ENCODE peak calls at places on chromosomes 5 and 9, in five cellular contexts. S is RWPE1; T is activated CD4-positive, alpha-beta T cell treated with anti-CD3 and anti-CD28 coated beads for 24 hours; V is ELF-1; N is amniotic stem cell. M is an unnamed sample.

GRCh38 chr9:71895122-71895521 is 15.9 kb downstream of the ABHD17B start:
- DNase-seq in S (peak), T (no peak), V (no peak), N (no peak), M (no peak)

GRCh38 chr5:7494446-7495132 is 98.7 kb downstream of the ADCY2 start:
- DNase-seq in S (no peak), T (no peak), V (no peak), N (no peak), M (no peak)

GRCh38 chr5:38607396-38607795 is 51.0 kb upstream of the LIFR start:
- DNase-seq in S (no peak), T (no peak), V (peak), N (no peak), M (no peak)

GRCh38 chr9:121267689-121268597 is at the start of gene GSN:
- DNase-seq in S (peak), T (peak), V (peak), N (peak), M (peak)

GRCh38 chr9:91516781-91517180 is 93.1 kb upstream of the NFIL3 start:
- DNase-seq in S (no peak), T (no peak), V (no peak), N (no peak), M (no peak)

GRCh38 chr5:98957307-98957706 is 28.5 kb upstream of the CHD1 start:
- DNase-seq in S (no peak), T (no peak), V (no peak), N (no peak), M (no peak)

GRCh38 chr5:12488161-12488560 is 583.9 kb upstream of the CTNND2 start:
- DNase-seq in S (no peak), T (no peak), V (no peak), N (no peak), M (no peak)

GRCh38 chr5:117336208-117336607 is 761.6 kb upstream of the SEMA6A start:
- DNase-seq in S (no peak), T (no peak), V (no peak), N (no peak), M (no peak)

GRCh38 chr9:13049223-13049622 is 230.3 kb downstream of the MPDZ start:
- DNase-seq in S (no peak), T (no peak), V (no peak), N (no peak), M (no peak)

GRCh38 chr9:117153021-117153420 is 261.8 kb downstream of the ASTN2 start:
- DNase-seq in S (peak), T (no peak), V (no peak), N (no peak), M (no peak)

GRCh38 chr9:87267251-87267679 is 230.4 kb upstream of the DAPK1 start:
- DNase-seq in S (no peak), T (no peak), V (no peak), N (no peak), M (no peak)

GRCh38 chr5:14741721-14742426 is 77.4 kb downstream of the OTULIN start:
- DNase-seq in S (no peak), T (no peak), V (no peak), N (no peak), M (no peak)

GRCh38 chr5:150138551-150139265 is 16.9 kb downstream of the PDGFRB start:
- DNase-seq in S (no peak), T (no peak), V (peak), N (peak), M (peak)

GRCh38 chr5:40486437-40487270 is 193.1 kb upstream of the PTGER4 start:
- DNase-seq in S (no peak), T (peak), V (no peak), N (no peak), M (no peak)

GRCh38 chr5:177372910-177373309 is 11.3 kb upstream of the SLC34A1 start:
- DNase-seq in S (no peak), T (no peak), V (no peak), N (no peak), M (no peak)

GRCh38 chr5:133785182-133785581 is 172.8 kb upstream of the FSTL4 start:
- DNase-seq in S (no peak), T (no peak), V (no peak), N (no peak), M (peak)

GRCh38 chr5:174204914-174205313 is 159.4 kb downstream of the NSG2 start:
- DNase-seq in S (peak), T (no peak), V (peak), N (no peak), M (peak)

GRCh38 chr5:110865400-110866094 is 126.7 kb downstream of the SLC25A46 start:
- DNase-seq in S (peak), T (no peak), V (peak), N (no peak), M (peak)

GRCh38 chr9:130530932-130531331 is 48.4 kb upstream of the FUBP3 start:
- DNase-seq in S (peak), T (no peak), V (no peak), N (no peak), M (no peak)

GRCh38 chr5:155150012-155150411 is 136.5 kb downstream of the KIF4B start:
- DNase-seq in S (no peak), T (no peak), V (no peak), N (no peak), M (no peak)

GRCh38 chr5:100623719-100624118 is 88.5 kb downstream of the FAM174A start:
- DNase-seq in S (peak), T (no peak), V (no peak), N (no peak), M (no peak)

GRCh38 chr5:135319928-135320606 is 79.0 kb downstream of the MACROH2A1 start:
- DNase-seq in S (no peak), T (no peak), V (no peak), N (no peak), M (peak)

GRCh38 chr9:22625540-22625939 is 178.9 kb downstream of the DMRTA1 start:
- DNase-seq in S (no peak), T (no peak), V (no peak), N (no peak), M (no peak)

GRCh38 chr9:71761938-71762353 is 6.4 kb downstream of the CEMIP2 start:
- DNase-seq in S (no peak), T (no peak), V (no peak), N (no peak), M (no peak)

M was measured in iPS-NIHi11.